ENCODE peak calls at places on chromosome 13, in five cellular contexts. I, W, X, T and G are unnamed samples.

GRCh38 chr13:44104969-44105368 is 225.3 kb downstream of the LACC1 start:
- DNase-seq in W (no peak), T (no peak), I (peak; percentile 26), X (no peak), G (no peak)

GRCh38 chr13:26202365-26202972 is 19.6 kb downstream of the RNF6 start:
- DNase-seq in X (no peak), T (no peak), I (no peak), W (no peak), G (no peak)

GRCh38 chr13:33347866-33348265 is 62.3 kb upstream of the STARD13 start:
- DNase-seq in I (no peak), W (no peak), T (no peak), X (no peak), G (no peak)

GRCh38 chr13:97300871-97301270 is 78.7 kb downstream of the MBNL2 start:
- DNase-seq in I (no peak), T (no peak), W (no peak), X (no peak), G (no peak)

GRCh38 chr13:99884913-99885312 is 86.7 kb downstream of the ZIC5 start:
- DNase-seq in W (no peak), I (no peak), T (no peak), X (no peak), G (no peak)

GRCh38 chr13:113815151-113816058 is 48.5 kb downstream of the GAS6 start:
- DNase-seq in W (no peak), T (no peak), X (no peak), I (no peak), G (no peak)

GRCh38 chr13:45545686-45546409 is 69.7 kb downstream of the ERICH6B start:
- DNase-seq in T (no peak), I (no peak), W (no peak), X (no peak), G (no peak)

GRCh38 chr13:41286370-41286769 is 23.0 kb upstream of the MTRF1 start:
- DNase-seq in W (no peak), X (no peak), I (no peak), T (no peak), G (no peak)

GRCh38 chr13:40026741-40027140 is 371.3 kb downstream of the COG6 start:
- DNase-seq in I (no peak), X (no peak), T (no peak), W (no peak), G (no peak)

GRCh38 chr13:82439159-82439904 is 1442.9 kb downstream of the SLITRK1 start:
- DNase-seq in X (no peak), W (no peak), T (no peak), I (no peak), G (no peak)

GRCh38 chr13:49859568-49859967 is 67.1 kb upstream of the KPNA3 start:
- DNase-seq in T (peak; percentile 57), W (no peak), X (no peak), I (no peak), G (no peak)

GRCh38 chr13:59493436-59493965 is 670.2 kb downstream of the DIAPH3 start:
- DNase-seq in I (no peak), X (no peak), W (no peak), T (no peak), G (no peak)

GRCh38 chr13:51360489-51360888 is 21.0 kb downstream of the SERPINE3 start:
- DNase-seq in T (no peak), X (no peak), W (no peak), I (no peak), G (no peak)

GRCh38 chr13:42746846-42747245 is 34.5 kb upstream of the FAM216B start:
- DNase-seq in I (no peak), T (no peak), X (no peak), W (no peak), G (no peak)

GRCh38 chr13:59391696-59392095 is 772.0 kb downstream of the DIAPH3 start:
- DNase-seq in X (peak; percentile 51), I (peak; percentile 43), T (peak; percentile 16), W (no peak), G (no peak)

GRCh38 chr13:43942301-43942700 is 62.6 kb downstream of the LACC1 start:
- DNase-seq in W (no peak), T (no peak), I (no peak), X (no peak), G (no peak)

GRCh38 chr13:94682229-94682628 is 30.1 kb downstream of the SOX21 start:
- DNase-seq in X (no peak), W (no peak), I (no peak), T (no peak), G (no peak)

GRCh38 chr13:97762141-97762540 is 191.3 kb upstream of the IPO5 start:
- DNase-seq in W (no peak), T (no peak), I (no peak), X (no peak), G (no peak)

GRCh38 chr13:110669036-110669435 is 36.9 kb downstream of the CARS2 start:
- DNase-seq in X (no peak), T (no peak), I (no peak), W (no peak), G (no peak)

DNA sequence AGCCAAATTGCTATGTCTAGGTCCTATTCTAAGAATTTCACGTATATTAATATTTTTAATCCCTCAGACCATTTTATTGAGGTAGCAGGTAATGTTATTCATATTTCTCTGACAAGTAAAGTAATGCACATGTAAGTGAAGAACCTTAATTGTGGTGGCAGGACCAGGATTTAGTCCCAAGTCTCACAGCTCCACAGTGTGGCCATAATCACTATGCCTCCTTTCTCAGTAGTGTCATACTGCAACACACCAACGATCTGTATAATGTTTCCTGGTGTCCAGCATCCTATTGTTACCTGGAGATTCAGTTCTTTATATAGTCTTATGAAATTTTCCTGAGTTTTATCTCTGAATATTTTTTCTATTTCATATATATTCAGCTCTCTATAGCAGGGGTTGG is 340.3 kb downstream of the OLFM4 start:
- DNase-seq in T (no peak), I (no peak), W (no peak), X (no peak), G (no peak)
- TF ChIP-seq CTCF in T (no peak), I (no peak), W (no peak), X (no peak), G (no peak)

GRCh38 chr13:87280139-87280538 is 391.0 kb upstream of the SLITRK5 start:
- DNase-seq in W (no peak), X (no peak), I (no peak), T (no peak), G (no peak)
- TF ChIP-seq CTCF in W (no peak), X (no peak), I (no peak), T (peak; percentile 55), G (no peak)

DNA sequence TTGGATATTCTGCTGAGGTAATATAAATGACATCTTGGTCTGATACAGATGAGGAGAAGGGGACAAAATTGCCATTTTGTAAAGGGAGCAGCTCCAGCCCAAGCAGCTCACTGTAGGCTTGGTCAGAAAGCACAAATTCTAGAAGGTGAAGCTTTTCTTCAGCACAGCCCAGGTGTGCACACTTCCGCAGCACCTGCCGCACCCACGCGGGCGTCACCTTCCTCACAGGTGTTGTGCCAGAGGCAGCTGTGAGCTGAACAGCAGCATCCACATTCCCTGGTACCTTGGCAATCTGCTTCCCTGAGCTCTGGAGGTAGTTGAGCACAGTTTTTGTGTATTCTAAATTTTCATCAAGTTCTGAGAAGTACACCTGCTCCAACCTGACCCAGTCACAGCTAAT is 79.0 kb downstream of the SACS start:
- DNase-seq in W (no peak), T (no peak), X (no peak), I (no peak), G (no peak)
- TF ChIP-seq CTCF in W (no peak), T (no peak), X (no peak), I (no peak), G (no peak)

GRCh38 chr13:64446372-64446771 is 2783.8 kb downstream of the PCDH9 start:
- DNase-seq in T (peak; percentile 1), I (no peak), W (no peak), X (no peak), G (no peak)
- TF ChIP-seq CTCF in T (peak; percentile 68), I (no peak), W (no peak), X (no peak), G (no peak)